ENCODE peak calls at places on chromosomes 7 and 10, in six cellular contexts. R, Z, L, W, I and O are unnamed samples.
A peak's percentile ranks its signal among the peaks of the same experiment; 100 is the strongest.

GRCh38 chr7:142811154-142811737 is 40.5 kb downstream of the PRSS2 start:
- DNase-seq in L (peak; percentile 72), I (peak; percentile 71), W (no peak), Z (peak; percentile 8), R (peak; percentile 51), O (no peak)

GRCh38 chr7:134212576-134213546 is 85.7 kb downstream of the LRGUK start:
- DNase-seq in L (peak; percentile 2), R (peak; percentile 17), I (peak; percentile 9), W (no peak), Z (peak; percentile 11), O (no peak)

GRCh38 chr7:21526007-21526406 is 16.8 kb upstream of the DNAH11 start:
- DNase-seq in Z (no peak), R (peak; percentile 16), I (peak; percentile 42), W (no peak), L (peak; percentile 36), O (no peak)

GRCh38 chr10:87038286-87038717 is 18.2 kb downstream of the FAM25A start:
- DNase-seq in Z (no peak), R (no peak), I (no peak), L (no peak), W (no peak), O (no peak)

GRCh38 chr10:14617125-14617524 is 157.6 kb downstream of the FAM107B start:
- DNase-seq in W (no peak), I (no peak), Z (no peak), R (no peak), L (no peak), O (no peak)

GRCh38 chr7:41792099-41792498 is 89.2 kb upstream of the INHBA start:
- DNase-seq in I (no peak), L (peak; percentile 55), R (peak; percentile 2), Z (no peak), W (no peak), O (no peak)

GRCh38 chr7:90404777-90405176 is 1.5 kb downstream of the CLDN12 start:
- DNase-seq in I (peak; percentile 14), R (no peak), Z (no peak), W (no peak), L (peak; percentile 49), O (no peak)

GRCh38 chr7:17646181-17646956 is 293.9 kb downstream of the SNX13 start:
- DNase-seq in Z (no peak), I (peak; percentile 81), R (peak; percentile 33), W (no peak), L (peak; percentile 75), O (no peak)

GRCh38 chr10:104333037-104333727 is 5.1 kb downstream of the ITPRIP start:
- DNase-seq in Z (no peak), I (peak; percentile 60), W (peak; percentile 73), L (peak; percentile 48), R (no peak), O (no peak)

GRCh38 chr7:98322331-98323260 is 41.1 kb downstream of the BRI3 start:
- DNase-seq in W (no peak), Z (no peak), I (peak; percentile 24), R (peak; percentile 33), L (peak; percentile 21), O (no peak)

GRCh38 chr7:108436906-108437305 is 19.3 kb downstream of the NRCAM start:
- DNase-seq in R (no peak), Z (no peak), L (no peak), I (no peak), W (no peak), O (no peak)

GRCh38 chr10:99522511-99523250 is 10.1 kb upstream of the NKX2-3 start:
- DNase-seq in Z (no peak), W (peak; percentile 74), L (no peak), R (no peak), I (no peak), O (no peak)

GRCh38 chr7:155209478-155209864 is 88.2 kb upstream of the INSIG1 start:
- DNase-seq in Z (no peak), L (no peak), R (no peak), W (no peak), I (no peak), O (no peak)

GRCh38 chr10:131692686-131693334 is 208.0 kb upstream of the PPP2R2D start:
- DNase-seq in W (no peak), I (no peak), L (no peak), Z (no peak), R (no peak), O (peak; percentile 65)

GRCh38 chr10:122114156-122114747 is 125.3 kb downstream of the TACC2 start:
- DNase-seq in W (peak; percentile 79), R (no peak), Z (no peak), I (no peak), L (peak; percentile 42), O (no peak)

GRCh38 chr7:150778738-150779301 is 21.3 kb downstream of the TMEM176B start:
- DNase-seq in Z (peak; percentile 43), W (peak; percentile 90), R (peak; percentile 73), I (peak; percentile 74), L (peak; percentile 75), O (no peak)

GRCh38 chr7:12570529-12571461 is at the start of gene SCIN:
- DNase-seq in L (peak; percentile 11), I (no peak), W (peak; percentile 66), Z (no peak), R (peak; percentile 34), O (no peak)

GRCh38 chr10:13716161-13717071 is 129.7 kb downstream of the PRPF18 start:
- DNase-seq in W (no peak), Z (peak; percentile 74), L (peak; percentile 95), R (no peak), I (peak; percentile 39), O (no peak)

GRCh38 chr7:145644426-145645154 is 472.0 kb upstream of the CNTNAP2 start:
- DNase-seq in Z (no peak), I (peak; percentile 38), L (peak; percentile 58), R (peak; percentile 4), W (no peak), O (no peak)

GRCh38 chr10:122120008-122120744 is 131.2 kb downstream of the TACC2 start:
- DNase-seq in Z (no peak), W (no peak), L (no peak), I (peak; percentile 48), R (no peak), O (no peak)

GRCh38 chr7:2956526-2957368 is 86.9 kb downstream of the CARD11 start:
- DNase-seq in R (peak; percentile 76), L (peak; percentile 69), W (peak; percentile 34), I (peak; percentile 72), Z (peak; percentile 39), O (peak; percentile 33)

GRCh38 chr7:70793767-70794166 is 338.2 kb upstream of the GALNT17 start:
- DNase-seq in L (no peak), R (no peak), W (no peak), I (no peak), Z (no peak), O (no peak)

GRCh38 chr7:24882989-24883631 is 96.9 kb downstream of the OSBPL3 start:
- DNase-seq in L (peak; percentile 97), W (peak; percentile 75), Z (peak; percentile 33), R (no peak), I (peak; percentile 92), O (no peak)

GRCh38 chr7:1531263-1531978 is 919 bp downstream of the MAFK start:
- DNase-seq in Z (no peak), L (no peak), R (peak; percentile 61), W (peak; percentile 79), I (peak; percentile 58), O (no peak)

GRCh38 chr7:66894463-66895080 is 26.5 kb upstream of the TMEM248 start:
- DNase-seq in Z (no peak), W (no peak), I (peak; percentile 79), L (peak; percentile 52), R (no peak), O (no peak)

GRCh38 chr10:113856563-113856962 is 2.1 kb downstream of the NHLRC2 start:
- DNase-seq in Z (no peak), I (no peak), W (no peak), L (peak; percentile 50), R (no peak), O (no peak)

GRCh38 chr10:113854019-113854756 is at the start of the genes DCLRE1A and NHLRC2:
- DNase-seq in Z (peak; percentile 30), I (peak; percentile 82), R (peak; percentile 91), L (peak; percentile 90), W (peak; percentile 89), O (no peak)

GRCh38 chr10:113857210-113857609 is 2.7 kb downstream of the NHLRC2 start:
- DNase-seq in R (no peak), Z (no peak), L (no peak), I (no peak), W (no peak), O (no peak)

GRCh38 chr10:113853577-113854018 is 284 bp downstream of the DCLRE1A start:
- DNase-seq in R (no peak), L (no peak), Z (no peak), W (no peak), I (no peak), O (no peak)

DNA sequence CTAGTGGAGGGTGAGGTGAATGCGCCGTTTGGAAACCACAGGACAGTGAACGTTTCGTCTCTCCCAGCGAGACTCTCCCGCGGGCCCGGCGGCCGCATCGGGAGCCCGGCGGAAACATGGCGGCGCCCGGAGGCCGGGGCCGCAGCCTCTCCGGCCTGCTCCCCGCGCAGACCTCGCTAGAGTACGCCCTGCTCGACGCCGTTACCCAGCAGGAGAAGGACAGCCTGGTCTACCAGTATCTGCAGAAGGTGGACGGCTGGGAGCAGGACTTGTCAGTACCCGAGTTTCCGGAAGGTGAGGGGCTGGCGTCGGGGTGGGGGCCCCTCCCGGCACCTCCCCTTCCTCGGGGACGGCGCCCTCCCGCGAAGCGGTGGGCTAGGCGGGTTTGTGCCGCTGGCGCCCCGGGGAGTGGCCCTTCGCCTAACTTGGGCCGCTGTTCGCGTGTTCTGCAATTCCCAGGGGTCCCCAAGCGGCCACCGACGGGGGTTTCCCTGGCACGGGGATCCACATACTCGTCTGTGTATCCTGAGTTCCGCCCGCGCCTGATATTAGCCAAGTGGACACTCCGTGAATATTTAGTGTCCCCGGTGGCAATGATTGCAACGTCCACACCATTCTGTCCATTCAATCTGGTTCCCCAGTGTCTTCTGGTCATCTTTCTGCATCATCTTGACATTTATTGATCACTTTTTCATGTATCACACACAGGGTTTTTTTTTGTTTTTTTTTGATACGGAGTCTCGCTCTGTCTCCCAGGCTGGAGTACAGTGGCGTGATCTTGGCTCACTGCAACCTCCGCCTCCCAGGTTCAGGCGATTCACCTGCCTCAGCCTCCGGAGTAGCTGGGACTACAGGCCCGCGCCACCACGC is 531 bp downstream of the NHLRC2 start:
- DNase-seq in R (peak; percentile 62), L (peak; percentile 62), I (peak; percentile 54), W (peak; percentile 79), Z (no peak), O (no peak)
- TF ChIP-seq CTCF in R (no peak), L (peak; percentile 2), I (no peak), W (peak; percentile 40), Z (no peak), O (peak; percentile 50)

GRCh38 chr7:47572101-47572460 is 9.8 kb downstream of the TNS3 start:
- DNase-seq in I (no peak), L (no peak), W (no peak), R (no peak), Z (no peak), O (no peak)
- TF ChIP-seq CTCF in I (no peak), L (no peak), W (no peak), R (no peak), Z (no peak), O (peak; percentile 16)

DNA sequence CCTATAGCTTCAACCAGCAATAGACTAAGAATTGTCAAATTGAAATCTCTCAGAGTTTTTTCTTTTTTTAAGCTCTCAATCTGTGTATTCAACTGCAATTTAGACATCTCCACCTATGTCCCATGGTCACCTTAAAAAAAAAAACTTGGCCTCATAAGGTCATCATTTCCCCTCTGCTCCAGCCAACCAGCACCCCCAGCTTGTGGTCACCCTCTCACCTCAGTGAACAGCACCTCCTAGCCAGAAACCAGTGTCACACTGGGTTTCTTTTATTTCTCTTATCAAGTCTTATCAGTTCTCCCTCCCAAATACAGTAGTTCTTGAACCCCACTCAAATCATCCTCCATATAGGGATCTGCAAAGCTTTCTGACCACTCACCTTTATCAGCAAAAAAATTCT is 4.0 kb downstream of the ITGB1 start:
- DNase-seq in L (peak; percentile 15), W (no peak), R (peak; percentile 72), I (no peak), Z (no peak), O (no peak)
- TF ChIP-seq CTCF in L (peak; percentile 5), W (no peak), R (peak; percentile 18), I (no peak), Z (no peak), O (no peak)

GRCh38 chr10:68988530-68989316 is at the start of gene KIFBP:
- DNase-seq in I (peak; percentile 99), W (peak; percentile 97), Z (peak; percentile 91), R (peak; percentile 98), L (peak; percentile 99), O (peak; percentile 95)
- TF ChIP-seq CTCF in I (peak; percentile 79), W (no peak), Z (peak; percentile 62), R (peak; percentile 51), L (peak; percentile 62), O (peak; percentile 83)